ENCODE peak calls at places on chromosomes 3 and 15, in six cellular contexts. I, T, A, N, V and F are unnamed samples.

GRCh38 chr15:55742927-55743614 is at the start of gene PRTG:
- DNase-seq in I (no peak), T (peak), A (peak), N (no peak), V (peak), F (peak)

GRCh38 chr3:21163961-21164360 is 587.0 kb downstream of the ZNF385D start:
- DNase-seq in I (no peak), T (no peak), A (no peak), N (no peak), V (no peak), F (no peak)

GRCh38 chr15:59657635-59658125 is 365 bp upstream of the GTF2A2 start:
- DNase-seq in I (no peak), T (no peak), A (no peak), N (no peak), V (no peak), F (no peak)

GRCh38 chr3:196288141-196288460 is 575 bp upstream of the PCYT1A start:
- DNase-seq in I (no peak), T (no peak), A (no peak), N (no peak), V (no peak), F (no peak)

GRCh38 chr15:58357529-58358476 is 74.0 kb upstream of the LIPC start:
- DNase-seq in I (no peak), T (peak), A (no peak), N (no peak), V (no peak), F (no peak)

GRCh38 chr3:47513125-47513929 is at the start of gene ELP6:
- DNase-seq in I (peak), T (peak), A (peak), N (peak), V (peak), F (peak)

GRCh38 chr15:58224068-58224467 is 85.9 kb downstream of the AQP9 start:
- DNase-seq in I (no peak), T (no peak), A (peak), N (no peak), V (no peak), F (no peak)

GRCh38 chr3:196938124-196938523 is 4.2 kb downstream of the NCBP2 start:
- DNase-seq in I (no peak), T (no peak), A (no peak), N (no peak), V (no peak), F (no peak)

GRCh38 chr3:188975612-188976314 is 196.0 kb upstream of the TPRG1 start:
- DNase-seq in I (no peak), T (no peak), A (peak), N (no peak), V (no peak), F (no peak)

GRCh38 chr3:42814914-42815507 is 5.8 kb downstream of the ACKR2 start:
- DNase-seq in I (no peak), T (no peak), A (no peak), N (no peak), V (no peak), F (no peak)

GRCh38 chr15:92886229-92886628 is 13.9 kb upstream of the CHD2 start:
- DNase-seq in I (no peak), T (no peak), A (peak), N (no peak), V (no peak), F (no peak)

GRCh38 chr3:141333796-141334626 is 34.3 kb upstream of the ZBTB38 start:
- DNase-seq in I (no peak), T (peak), A (peak), N (no peak), V (no peak), F (no peak)

GRCh38 chr3:55607175-55607574 is 120.1 kb upstream of the WNT5A start:
- DNase-seq in I (no peak), T (no peak), A (no peak), N (no peak), V (no peak), F (no peak)

GRCh38 chr3:39433642-39434041 is 27.1 kb downstream of the RPSA start:
- DNase-seq in I (no peak), T (peak), A (peak), N (no peak), V (no peak), F (peak)

GRCh38 chr3:196569003-196569516 is 600 bp downstream of the FBXO45 start:
- DNase-seq in I (peak), T (peak), A (peak), N (no peak), V (peak), F (peak)

DNA sequence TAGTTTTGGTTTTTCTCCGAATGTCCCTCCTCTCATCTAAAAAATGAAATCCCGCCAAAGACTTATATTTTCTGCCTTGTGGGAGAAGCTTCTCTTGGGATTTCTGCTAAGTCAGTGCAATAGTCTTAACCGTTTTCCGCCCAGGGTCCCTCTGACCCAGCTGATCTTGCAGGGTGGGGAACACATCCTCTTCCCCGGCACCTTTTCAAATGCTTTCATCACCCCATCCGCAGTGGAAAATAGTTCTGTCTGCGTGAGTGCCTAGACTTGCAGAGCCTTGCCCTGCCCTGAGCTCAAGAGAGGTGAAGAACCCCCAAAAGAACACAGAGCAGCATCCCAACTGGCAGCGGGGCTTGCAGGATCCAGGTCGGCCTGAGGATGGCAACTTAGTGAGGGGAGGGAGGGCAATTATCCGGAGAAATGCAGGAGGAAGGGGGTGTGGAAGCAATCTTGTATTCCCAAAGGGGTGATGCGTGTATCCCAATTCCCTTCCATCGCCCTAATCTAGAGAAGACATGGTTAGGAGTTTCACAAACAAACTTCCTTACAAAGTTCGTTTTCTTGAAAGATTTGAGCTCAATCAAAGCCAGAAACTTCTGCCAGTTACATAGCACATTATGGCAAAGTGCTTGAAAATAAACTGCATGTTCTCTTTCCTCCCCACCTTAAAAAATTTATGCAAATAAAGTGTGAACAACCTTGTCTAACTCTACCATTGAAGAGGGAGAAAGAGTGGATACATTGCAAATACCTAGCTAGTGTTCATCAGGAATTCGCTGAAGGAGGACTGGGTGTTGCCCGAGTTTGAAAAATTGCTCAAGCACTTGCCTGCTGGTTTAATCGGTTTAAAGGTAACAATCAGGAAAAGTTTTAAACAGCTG is 79.9 kb downstream of the NR2F2 start:
- DNase-seq in I (no peak), T (no peak), A (peak), N (no peak), V (no peak), F (no peak)
- H3K4me3 ChIP-seq in I (no peak), T (no peak), A (no peak), N (no peak), V (no peak), F (no peak)

DNA sequence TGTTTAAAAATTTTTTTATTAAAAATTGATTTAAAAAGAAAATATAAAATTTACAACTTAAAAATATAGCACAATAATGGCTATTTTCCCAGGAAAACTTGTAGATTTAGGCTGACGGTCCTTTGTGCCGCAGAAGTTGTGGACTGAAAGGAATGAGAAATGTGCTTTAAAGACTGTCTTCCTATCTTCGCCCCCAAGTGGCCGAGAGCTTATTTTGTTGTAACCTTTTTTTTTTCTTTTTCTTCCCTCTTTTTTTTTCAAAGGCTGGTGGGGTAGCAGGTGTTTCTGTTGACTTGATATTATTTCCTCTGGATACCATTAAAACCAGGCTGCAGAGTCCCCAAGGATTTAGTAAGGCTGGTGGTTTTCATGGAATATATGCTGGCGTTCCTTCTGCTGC is 15.5 kb downstream of the SLC25A26 start:
- DNase-seq in I (peak), T (no peak), A (peak), N (no peak), V (no peak), F (no peak)
- TF ChIP-seq CTCF in I (peak), T (no peak), A (peak), N (peak), V (peak), F (peak)

DNA sequence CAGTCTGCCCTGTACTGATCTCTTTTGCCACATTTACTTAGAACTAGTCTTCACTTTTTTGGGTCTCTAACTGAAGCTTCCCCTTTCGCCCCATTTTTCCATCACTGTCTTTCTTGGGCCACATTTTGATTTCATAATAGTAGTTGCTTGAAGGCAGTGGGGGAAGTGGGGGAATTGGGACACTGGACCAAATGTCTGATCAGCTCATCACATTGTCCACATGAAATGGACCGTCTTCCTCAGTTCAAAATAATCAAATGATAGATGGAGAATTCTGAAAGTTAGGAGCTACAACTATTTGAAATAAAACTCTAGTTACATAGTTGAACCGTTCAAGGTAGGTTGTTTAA is 747 bp downstream of the PDCD6IP start:
- DNase-seq in I (no peak), T (no peak), A (no peak), N (no peak), V (no peak), F (no peak)
- H3K4me3 ChIP-seq in I (peak), T (peak), A (peak), N (peak), V (peak), F (peak)

GRCh38 chr15:53872410-53872809 is 105.8 kb upstream of the UNC13C start:
- DNase-seq in I (no peak), T (no peak), A (no peak), N (no peak), V (no peak), F (no peak)

GRCh38 chr15:53869806-53870073 is 108.5 kb upstream of the UNC13C start:
- DNase-seq in I (no peak), T (no peak), A (no peak), N (no peak), V (no peak), F (no peak)

DNA sequence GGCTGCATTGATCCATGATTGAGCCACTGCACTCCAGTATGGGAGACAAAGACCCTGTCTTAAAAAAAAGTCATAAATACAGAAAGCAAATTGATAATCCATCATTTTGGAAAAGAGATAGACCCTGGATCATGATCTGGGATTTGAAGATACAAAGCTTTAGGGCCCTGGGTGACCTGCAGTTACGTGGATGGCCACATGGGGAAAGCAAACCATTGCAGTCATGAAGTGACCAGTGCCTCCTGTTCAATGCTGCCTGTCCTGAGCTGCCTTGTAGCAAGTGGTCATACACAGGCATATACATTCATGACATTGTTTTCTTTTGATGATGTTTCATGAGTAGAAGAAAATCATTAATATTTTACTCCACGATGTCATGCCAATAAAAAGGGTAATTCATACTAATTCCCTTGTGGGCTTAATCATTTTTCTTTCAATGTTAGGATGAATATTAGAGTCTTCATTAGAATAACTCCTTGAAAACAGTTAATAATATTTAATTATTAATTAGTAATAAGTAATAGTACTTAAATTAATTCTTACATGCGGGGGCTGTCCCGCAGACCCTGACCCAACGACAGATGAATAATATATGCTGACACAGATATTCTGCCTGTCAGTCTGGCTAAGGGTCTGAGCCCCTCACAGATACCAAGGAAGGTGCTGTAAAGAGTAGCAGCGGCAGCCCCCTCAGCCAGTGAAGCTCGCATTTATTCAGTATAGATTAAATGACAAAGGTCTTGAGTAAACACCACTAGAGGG is 109.0 kb upstream of the UNC13C start:
- DNase-seq in I (no peak), T (no peak), A (no peak), N (no peak), V (no peak), F (no peak)
- TF ChIP-seq CTCF in I (peak), T (peak), A (peak), N (peak), V (peak), F (peak)

GRCh38 chr3:45986303-45986982 is 9.2 kb downstream of the FYCO1 start:
- DNase-seq in I (no peak), T (peak), A (peak), N (peak), V (no peak), F (no peak)
- H3K4me3 ChIP-seq in I (no peak), T (no peak), A (no peak), N (no peak), V (no peak), F (no peak)

GRCh38 chr3:22729981-22730380 is 473.1 kb upstream of the UBE2E2 start:
- DNase-seq in I (no peak), T (no peak), A (no peak), N (no peak), V (no peak), F (no peak)
- TF ChIP-seq CTCF in I (peak), T (peak), A (peak), N (no peak), V (peak), F (peak)